ENCODE peak calls at places on chromosome 6, in ten cellular contexts. One of them, this sample, is unnamed.

GRCh38 chr6:25381077-25381476 is 101.9 kb downstream of the CARMIL1 start:
- DNase-seq in breast epithelium: no peak
- DNase-seq in WERI-Rb-1: no peak
- DNase-seq in ovary: no peak
- DNase-seq in CD8-positive, alpha-beta T cell: no peak
- DNase-seq in astrocyte: no peak
- DNase-seq in Peyer's patch: no peak
- DNase-seq in neural progenitor cell: no peak
- DNase-seq in gastrocnemius medialis: no peak
- DNase-seq in pancreas: no peak
- DNase-seq in this sample: no peak

GRCh38 chr6:43383021-43383667 is 13.7 kb upstream of the ZNF318 start:
- DNase-seq in ovary: no peak
- DNase-seq in astrocyte: peak
- DNase-seq in gastrocnemius medialis: no peak
- DNase-seq in Peyer's patch: no peak
- DNase-seq in neural progenitor cell: no peak
- DNase-seq in CD8-positive, alpha-beta T cell: no peak
- DNase-seq in breast epithelium: no peak
- DNase-seq in WERI-Rb-1: no peak
- DNase-seq in pancreas: no peak
- DNase-seq in this sample: no peak

GRCh38 chr6:22884441-22884840 is 315.1 kb downstream of the HDGFL1 start:
- DNase-seq in neural progenitor cell: no peak
- DNase-seq in CD8-positive, alpha-beta T cell: no peak
- DNase-seq in astrocyte: no peak
- DNase-seq in breast epithelium: no peak
- DNase-seq in gastrocnemius medialis: no peak
- DNase-seq in WERI-Rb-1: no peak
- DNase-seq in Peyer's patch: no peak
- DNase-seq in pancreas: no peak
- DNase-seq in ovary: no peak
- DNase-seq in this sample: no peak

GRCh38 chr6:5950448-5950847 is 56.3 kb downstream of the NRN1 start:
- DNase-seq in CD8-positive, alpha-beta T cell: no peak
- DNase-seq in WERI-Rb-1: peak
- DNase-seq in pancreas: no peak
- DNase-seq in breast epithelium: no peak
- DNase-seq in Peyer's patch: no peak
- DNase-seq in ovary: no peak
- DNase-seq in gastrocnemius medialis: no peak
- DNase-seq in neural progenitor cell: peak
- DNase-seq in astrocyte: peak
- DNase-seq in this sample: no peak

GRCh38 chr6:11912420-11912819 is 99.7 kb upstream of the HIVEP1 start:
- DNase-seq in astrocyte: no peak
- DNase-seq in Peyer's patch: no peak
- DNase-seq in CD8-positive, alpha-beta T cell: no peak
- DNase-seq in gastrocnemius medialis: no peak
- DNase-seq in ovary: no peak
- DNase-seq in neural progenitor cell: no peak
- DNase-seq in breast epithelium: no peak
- DNase-seq in WERI-Rb-1: no peak
- DNase-seq in pancreas: no peak
- DNase-seq in this sample: no peak

GRCh38 chr6:124490123-124490522 is 472.1 kb upstream of the RNF217 start:
- DNase-seq in breast epithelium: no peak
- DNase-seq in astrocyte: peak
- DNase-seq in neural progenitor cell: no peak
- DNase-seq in gastrocnemius medialis: no peak
- DNase-seq in ovary: no peak
- DNase-seq in pancreas: no peak
- DNase-seq in CD8-positive, alpha-beta T cell: no peak
- DNase-seq in WERI-Rb-1: no peak
- DNase-seq in Peyer's patch: no peak
- DNase-seq in this sample: no peak

GRCh38 chr6:34441526-34441925 is 15.7 kb upstream of the RPS10 start:
- DNase-seq in WERI-Rb-1: no peak
- DNase-seq in breast epithelium: no peak
- DNase-seq in astrocyte: no peak
- DNase-seq in ovary: no peak
- DNase-seq in gastrocnemius medialis: no peak
- DNase-seq in CD8-positive, alpha-beta T cell: no peak
- DNase-seq in Peyer's patch: no peak
- DNase-seq in neural progenitor cell: no peak
- DNase-seq in pancreas: no peak
- DNase-seq in this sample: no peak

GRCh38 chr6:57089687-57090457 is at the start of gene ZNF451:
- DNase-seq in neural progenitor cell: peak
- DNase-seq in ovary: peak
- DNase-seq in astrocyte: peak
- DNase-seq in WERI-Rb-1: peak
- DNase-seq in breast epithelium: peak
- DNase-seq in Peyer's patch: peak
- DNase-seq in pancreas: peak
- DNase-seq in gastrocnemius medialis: peak
- DNase-seq in CD8-positive, alpha-beta T cell: peak
- DNase-seq in this sample: peak

GRCh38 chr6:20620043-20620442 is 85.8 kb downstream of the CDKAL1 start:
- DNase-seq in CD8-positive, alpha-beta T cell: no peak
- DNase-seq in gastrocnemius medialis: no peak
- DNase-seq in neural progenitor cell: no peak
- DNase-seq in pancreas: no peak
- DNase-seq in WERI-Rb-1: no peak
- DNase-seq in breast epithelium: no peak
- DNase-seq in Peyer's patch: no peak
- DNase-seq in ovary: no peak
- DNase-seq in astrocyte: no peak
- DNase-seq in this sample: no peak

GRCh38 chr6:134123666-134124208 is 71.3 kb upstream of the SLC2A12 start:
- DNase-seq in breast epithelium: no peak
- DNase-seq in gastrocnemius medialis: no peak
- DNase-seq in astrocyte: peak
- DNase-seq in ovary: no peak
- DNase-seq in neural progenitor cell: peak
- DNase-seq in WERI-Rb-1: peak
- DNase-seq in pancreas: no peak
- DNase-seq in CD8-positive, alpha-beta T cell: no peak
- DNase-seq in Peyer's patch: no peak
- DNase-seq in this sample: no peak

GRCh38 chr6:44352259-44352658 is 9.8 kb downstream of the SPATS1 start:
- DNase-seq in neural progenitor cell: no peak
- DNase-seq in breast epithelium: no peak
- DNase-seq in WERI-Rb-1: no peak
- DNase-seq in Peyer's patch: no peak
- DNase-seq in CD8-positive, alpha-beta T cell: no peak
- DNase-seq in gastrocnemius medialis: no peak
- DNase-seq in ovary: no peak
- DNase-seq in pancreas: no peak
- DNase-seq in astrocyte: no peak
- DNase-seq in this sample: no peak

DNA sequence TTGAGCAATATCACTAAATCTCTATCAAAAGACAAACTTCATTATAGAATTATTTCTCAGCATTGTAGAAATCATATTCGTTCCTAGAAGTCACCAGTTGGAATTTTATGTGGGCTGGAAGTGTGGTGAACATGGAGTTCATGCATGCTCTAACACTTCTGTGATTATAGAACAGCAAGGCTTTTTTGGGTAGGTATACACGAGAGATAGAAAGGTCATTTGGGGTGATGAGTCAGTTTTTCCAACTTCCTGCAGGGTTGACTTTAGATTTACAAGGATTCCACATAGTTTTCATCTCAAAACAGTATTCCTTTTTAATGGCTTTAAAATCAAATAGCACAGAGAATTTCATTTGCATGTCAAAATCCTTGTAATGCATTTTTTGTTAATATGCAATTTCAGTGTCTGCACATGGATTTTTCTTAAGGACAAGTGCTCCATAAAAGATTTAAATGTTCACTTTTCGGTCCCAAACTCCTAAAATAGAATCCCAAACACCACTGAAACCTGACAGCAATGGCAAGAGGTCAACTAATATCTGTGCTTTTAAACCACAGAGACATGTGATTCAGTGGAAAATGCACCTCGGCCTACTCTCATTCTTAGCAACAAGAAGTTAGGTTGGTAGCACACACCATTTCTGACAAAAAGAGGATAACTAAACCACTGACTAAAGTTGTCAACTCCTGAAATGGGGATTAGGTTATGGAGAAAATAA is 211.0 kb downstream of the MOXD1 start:
- DNase-seq in breast epithelium: no peak
- DNase-seq in pancreas: no peak
- DNase-seq in neural progenitor cell: no peak
- DNase-seq in astrocyte: peak
- DNase-seq in gastrocnemius medialis: no peak
- DNase-seq in Peyer's patch: no peak
- DNase-seq in CD8-positive, alpha-beta T cell: no peak
- DNase-seq in WERI-Rb-1: no peak
- DNase-seq in ovary: no peak
- DNase-seq in this sample: no peak
- H3K27ac ChIP-seq in breast epithelium: peak
- H3K27ac ChIP-seq in pancreas: no peak
- H3K27ac ChIP-seq in neural progenitor cell: no peak
- H3K27ac ChIP-seq in astrocyte: peak
- H3K27ac ChIP-seq in gastrocnemius medialis: peak
- H3K27ac ChIP-seq in Peyer's patch: no peak
- H3K27ac ChIP-seq in CD8-positive, alpha-beta T cell: no peak
- H3K27ac ChIP-seq in WERI-Rb-1: no peak
- H3K27ac ChIP-seq in ovary: no peak
- H3K27ac ChIP-seq in this sample: no peak

DNA sequence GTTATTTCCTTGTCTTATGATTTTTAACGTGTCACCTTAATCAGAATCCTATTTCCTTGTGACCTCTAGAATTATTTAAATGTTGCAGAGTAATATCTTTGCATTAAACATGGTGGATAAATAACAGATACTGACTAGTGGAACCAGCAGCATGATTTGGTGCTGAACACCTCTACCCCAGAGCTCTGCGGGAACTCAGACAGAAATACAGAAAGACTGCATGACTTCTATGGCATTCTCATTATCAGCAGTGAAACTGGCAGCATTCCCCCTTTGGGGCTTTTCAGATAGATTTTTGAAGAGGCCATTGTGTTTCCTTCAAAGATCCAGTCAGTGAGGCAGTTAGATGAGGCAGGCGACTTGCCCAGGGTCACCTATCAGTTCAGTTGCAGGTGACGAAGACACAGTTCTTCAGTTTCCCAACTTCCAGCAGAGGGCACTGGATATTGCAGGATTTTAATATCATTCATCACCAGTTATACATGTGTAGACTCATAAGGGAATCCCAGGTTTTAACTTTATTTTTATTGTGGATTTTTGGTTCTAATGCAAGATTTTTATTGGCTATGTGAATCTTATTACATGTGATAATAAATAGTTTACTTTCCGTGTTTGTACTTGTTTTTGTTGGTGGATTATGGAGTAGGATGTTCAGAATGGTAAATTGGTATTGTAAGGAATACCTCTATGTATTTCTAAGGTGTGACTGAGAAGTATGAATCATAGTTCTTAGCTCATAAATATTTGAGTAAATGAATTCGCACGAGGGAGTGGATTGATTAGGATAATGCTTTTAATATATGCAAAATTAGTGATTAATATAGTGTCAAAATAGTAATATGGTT is 81.3 kb downstream of the AFDN start:
- DNase-seq in breast epithelium: no peak
- DNase-seq in neural progenitor cell: no peak
- DNase-seq in WERI-Rb-1: peak
- DNase-seq in Peyer's patch: no peak
- DNase-seq in pancreas: no peak
- DNase-seq in CD8-positive, alpha-beta T cell: no peak
- DNase-seq in ovary: no peak
- DNase-seq in astrocyte: peak
- DNase-seq in gastrocnemius medialis: no peak
- DNase-seq in this sample: no peak
- TF ChIP-seq CTCF in breast epithelium: peak
- TF ChIP-seq CTCF in neural progenitor cell: peak
- TF ChIP-seq CTCF in WERI-Rb-1: peak
- TF ChIP-seq CTCF in Peyer's patch: peak
- TF ChIP-seq CTCF in pancreas: no peak
- TF ChIP-seq CTCF in CD8-positive, alpha-beta T cell: no peak
- TF ChIP-seq CTCF in ovary: no peak
- TF ChIP-seq CTCF in astrocyte: peak
- TF ChIP-seq CTCF in gastrocnemius medialis: peak
- TF ChIP-seq CTCF in this sample: peak

GRCh38 chr6:136921936-136922679 is at the start of gene SLC35D3:
- DNase-seq in ovary: no peak
- DNase-seq in astrocyte: no peak
- DNase-seq in breast epithelium: no peak
- DNase-seq in pancreas: peak
- DNase-seq in neural progenitor cell: peak
- DNase-seq in CD8-positive, alpha-beta T cell: no peak
- DNase-seq in gastrocnemius medialis: no peak
- DNase-seq in Peyer's patch: peak
- DNase-seq in WERI-Rb-1: peak
- DNase-seq in this sample: no peak
- H3K4me3 ChIP-seq in ovary: peak
- H3K4me3 ChIP-seq in astrocyte: peak
- H3K4me3 ChIP-seq in breast epithelium: peak
- H3K4me3 ChIP-seq in pancreas: peak
- H3K4me3 ChIP-seq in neural progenitor cell: peak
- H3K4me3 ChIP-seq in CD8-positive, alpha-beta T cell: peak
- H3K4me3 ChIP-seq in gastrocnemius medialis: peak
- H3K4me3 ChIP-seq in Peyer's patch: peak
- H3K4me3 ChIP-seq in WERI-Rb-1: peak
- H3K4me3 ChIP-seq in this sample: peak

GRCh38 chr6:109295766-109296156 is 86.5 kb downstream of the CD164 start:
- DNase-seq in astrocyte: no peak
- DNase-seq in pancreas: no peak
- DNase-seq in neural progenitor cell: no peak
- DNase-seq in gastrocnemius medialis: no peak
- DNase-seq in WERI-Rb-1: no peak
- DNase-seq in Peyer's patch: no peak
- DNase-seq in breast epithelium: no peak
- DNase-seq in ovary: no peak
- DNase-seq in CD8-positive, alpha-beta T cell: no peak
- DNase-seq in this sample: no peak

GRCh38 chr6:109296305-109296915 is 85.9 kb downstream of the CD164 start:
- DNase-seq in gastrocnemius medialis: no peak
- DNase-seq in astrocyte: no peak
- DNase-seq in neural progenitor cell: no peak
- DNase-seq in ovary: no peak
- DNase-seq in pancreas: no peak
- DNase-seq in breast epithelium: no peak
- DNase-seq in CD8-positive, alpha-beta T cell: no peak
- DNase-seq in Peyer's patch: no peak
- DNase-seq in WERI-Rb-1: no peak
- DNase-seq in this sample: no peak

GRCh38 chr6:109297719-109298118 is 84.5 kb downstream of the CD164 start:
- DNase-seq in astrocyte: no peak
- DNase-seq in pancreas: no peak
- DNase-seq in gastrocnemius medialis: no peak
- DNase-seq in Peyer's patch: no peak
- DNase-seq in CD8-positive, alpha-beta T cell: no peak
- DNase-seq in breast epithelium: no peak
- DNase-seq in WERI-Rb-1: no peak
- DNase-seq in ovary: no peak
- DNase-seq in neural progenitor cell: no peak
- DNase-seq in this sample: no peak

GRCh38 chr6:109298605-109299004 is 83.7 kb downstream of the CD164 start:
- DNase-seq in pancreas: no peak
- DNase-seq in astrocyte: no peak
- DNase-seq in WERI-Rb-1: no peak
- DNase-seq in CD8-positive, alpha-beta T cell: no peak
- DNase-seq in gastrocnemius medialis: no peak
- DNase-seq in neural progenitor cell: no peak
- DNase-seq in ovary: no peak
- DNase-seq in Peyer's patch: no peak
- DNase-seq in breast epithelium: no peak
- DNase-seq in this sample: no peak

GRCh38 chr6:109296971-109297372 is 85.3 kb downstream of the CD164 start:
- DNase-seq in neural progenitor cell: no peak
- DNase-seq in ovary: no peak
- DNase-seq in astrocyte: no peak
- DNase-seq in gastrocnemius medialis: no peak
- DNase-seq in CD8-positive, alpha-beta T cell: no peak
- DNase-seq in Peyer's patch: no peak
- DNase-seq in pancreas: no peak
- DNase-seq in WERI-Rb-1: no peak
- DNase-seq in breast epithelium: no peak
- DNase-seq in this sample: no peak
- H3K27ac ChIP-seq in neural progenitor cell: no peak
- H3K27ac ChIP-seq in ovary: no peak
- H3K27ac ChIP-seq in astrocyte: no peak
- H3K27ac ChIP-seq in gastrocnemius medialis: no peak
- H3K27ac ChIP-seq in CD8-positive, alpha-beta T cell: no peak
- H3K27ac ChIP-seq in Peyer's patch: no peak
- H3K27ac ChIP-seq in pancreas: peak
- H3K27ac ChIP-seq in WERI-Rb-1: no peak
- H3K27ac ChIP-seq in breast epithelium: no peak
- H3K27ac ChIP-seq in this sample: no peak

This sample was measured in dorsolateral prefrontal cortex.